ENCODE peak calls at places on chromosomes 3 and 15, in five cellular contexts. V is adrenal gland, C is esophagus squamous epithelium, Q is body of pancreas, S is spleen. T is an unnamed sample.
A peak's percentile ranks its signal among the peaks of the same experiment; 100 is the strongest.

GRCh38 chr3:197298858-197299854 is 744 bp upstream of the DLG1 start:
- DNase-seq in V (peak; percentile 48), C (no peak), Q (peak; percentile 59), S (peak; percentile 85), T (peak; percentile 75)

GRCh38 chr3:130601662-130602061 is 84.7 kb downstream of the COL6A6 start:
- DNase-seq in V (no peak), C (no peak), Q (no peak), S (no peak), T (no peak)

GRCh38 chr3:80000022-80000421 is 232.2 kb upstream of the ROBO1 start:
- DNase-seq in V (no peak), C (no peak), Q (no peak), S (no peak), T (no peak)

GRCh38 chr3:25291524-25291923 is 136.5 kb upstream of the RARB start:
- DNase-seq in V (no peak), C (no peak), Q (no peak), S (no peak), T (no peak)

GRCh38 chr15:64503197-64503596 is 42.8 kb downstream of the ZNF609 start:
- DNase-seq in V (no peak), C (no peak), Q (peak; percentile 13), S (no peak), T (no peak)

GRCh38 chr15:45230246-45230965 is 21.6 kb upstream of the SLC28A2 start:
- DNase-seq in V (no peak), C (no peak), Q (no peak), S (no peak), T (no peak)

GRCh38 chr15:60374209-60374608 is 23.6 kb downstream of the ANXA2 start:
- DNase-seq in V (no peak), C (no peak), Q (no peak), S (no peak), T (no peak)

GRCh38 chr3:72797773-72798543 is 50.3 kb downstream of the SHQ1 start:
- DNase-seq in V (peak; percentile 28), C (no peak), Q (no peak), S (no peak), T (peak; percentile 45)

GRCh38 chr15:78130466-78131294 is 565 bp downstream of the CIB2 start:
- DNase-seq in V (peak; percentile 40), C (no peak), Q (no peak), S (no peak), T (no peak)

GRCh38 chr3:4939276-4939675 is 40.0 kb upstream of the BHLHE40 start:
- DNase-seq in V (no peak), C (no peak), Q (no peak), S (no peak), T (no peak)

GRCh38 chr3:120637836-120638559 is 41.9 kb downstream of the NDUFB4 start:
- DNase-seq in V (no peak), C (no peak), Q (no peak), S (no peak), T (no peak)

GRCh38 chr15:98760112-98760826 is 111.9 kb downstream of the IGF1R start:
- DNase-seq in V (no peak), C (no peak), Q (no peak), S (no peak), T (peak; percentile 72)

GRCh38 chr15:44813231-44813630 is 76.9 kb downstream of the TRIM69 start:
- DNase-seq in V (no peak), C (no peak), Q (peak; percentile 55), S (no peak), T (peak; percentile 44)

GRCh38 chr3:71348001-71348632 is 235.4 kb downstream of the FOXP1 start:
- DNase-seq in V (no peak), C (no peak), Q (no peak), S (no peak), T (no peak)

GRCh38 chr15:39594056-39594763 is 13.3 kb downstream of the THBS1 start:
- DNase-seq in V (no peak), C (no peak), Q (no peak), S (no peak), T (no peak)

GRCh38 chr3:112948346-112948838 is 26.5 kb downstream of the CD200R1 start:
- DNase-seq in V (no peak), C (no peak), Q (no peak), S (no peak), T (no peak)

GRCh38 chr15:68412218-68412617 is 19.7 kb downstream of the ITGA11 start:
- DNase-seq in V (peak; percentile 7), C (no peak), Q (no peak), S (peak; percentile 42), T (no peak)

GRCh38 chr3:124886168-124887051 is 755 bp downstream of the ITGB5 start:
- DNase-seq in V (peak; percentile 59), C (no peak), Q (peak; percentile 68), S (peak; percentile 81), T (peak; percentile 71)

GRCh38 chr3:45173776-45174175 is 27.6 kb upstream of the CDCP1 start:
- DNase-seq in V (no peak), C (no peak), Q (no peak), S (no peak), T (no peak)

GRCh38 chr3:53518495-53518981 is 24.1 kb downstream of the CACNA1D start:
- DNase-seq in V (no peak), C (no peak), Q (peak; percentile 22), S (no peak), T (no peak)

GRCh38 chr15:71328453-71328852 is 213.2 kb downstream of the THSD4 start:
- DNase-seq in V (no peak), C (no peak), Q (no peak), S (no peak), T (no peak)

GRCh38 chr3:52022323-52023100 is 26.8 kb upstream of the RPL29 start:
- DNase-seq in V (no peak), C (no peak), Q (no peak), S (no peak), T (no peak)

GRCh38 chr15:73809728-73810501 is 56.8 kb upstream of the INSYN1 start:
- DNase-seq in V (peak; percentile 26), C (no peak), Q (peak; percentile 43), S (peak; percentile 66), T (no peak)

GRCh38 chr3:73835945-73836344 is 211.2 kb upstream of the PDZRN3 start:
- DNase-seq in V (no peak), C (no peak), Q (no peak), S (no peak), T (no peak)

GRCh38 chr15:27179789-27180188 is 208.8 kb downstream of the GABRG3 start:
- DNase-seq in V (no peak), C (no peak), Q (no peak), S (no peak), T (no peak)

GRCh38 chr3:196757876-196758739 is 18.5 kb downstream of the PAK2 start:
- DNase-seq in V (no peak), C (no peak), Q (no peak), S (no peak), T (no peak)

GRCh38 chr3:30508319-30508718 is 98.1 kb upstream of the TGFBR2 start:
- DNase-seq in V (no peak), C (no peak), Q (no peak), S (no peak), T (no peak)

GRCh38 chr3:130707914-130708601 is 38.6 kb downstream of the PIK3R4 start:
- DNase-seq in V (no peak), C (no peak), Q (no peak), S (no peak), T (no peak)

GRCh38 chr3:89957461-89957860 is 850.0 kb downstream of the EPHA3 start:
- DNase-seq in V (no peak), C (no peak), Q (no peak), S (no peak), T (no peak)

GRCh38 chr15:68972201-68973065 is 42.1 kb upstream of the NOX5 start:
- DNase-seq in V (no peak), C (no peak), Q (no peak), S (no peak), T (no peak)

GRCh38 chr15:92600902-92601301 is 54.7 kb downstream of the FAM174B start:
- DNase-seq in V (no peak), C (no peak), Q (peak; percentile 10), S (no peak), T (no peak)

GRCh38 chr3:61936344-61936937 is 375.1 kb downstream of the PTPRG start:
- DNase-seq in V (no peak), C (no peak), Q (no peak), S (no peak), T (no peak)

GRCh38 chr3:69248394-69248793 is 126.0 kb upstream of the LMOD3 start:
- DNase-seq in V (no peak), C (no peak), Q (peak; percentile 39), S (no peak), T (no peak)

DNA sequence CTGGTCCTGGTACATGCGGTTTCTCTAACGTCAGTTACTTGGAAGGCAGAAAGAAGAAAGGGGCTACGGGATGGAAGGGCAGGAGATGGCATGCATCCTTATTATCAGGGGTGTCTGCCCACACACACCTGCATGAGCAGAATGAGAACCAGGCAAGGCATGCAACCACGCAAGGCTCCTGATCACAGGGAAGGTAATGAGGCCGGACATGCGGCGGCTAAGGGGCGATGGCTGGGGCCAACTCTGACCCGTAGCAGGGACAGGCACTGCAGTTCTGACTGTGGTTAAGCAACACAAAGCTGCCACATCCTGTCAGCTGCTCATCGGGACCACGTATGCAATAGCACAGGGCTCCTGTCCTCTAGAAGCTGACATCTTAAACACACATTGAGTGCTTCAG is 73.1 kb downstream of the OXNAD1 start:
- DNase-seq in V (no peak), C (no peak), Q (peak; percentile 27), S (peak; percentile 90), T (peak; percentile 30)
- TF ChIP-seq POLR2A in V (no peak), C (no peak), Q (no peak), S (no peak), T (no peak)

GRCh38 chr3:158106773-158107461 is 697 bp upstream of the SHOX2 start:
- DNase-seq in V (no peak), C (no peak), Q (no peak), S (peak; percentile 57), T (no peak)
- H3K4me3 ChIP-seq in V (no peak overlapping the region), C (no peak overlapping the region), Q (no peak overlapping the region), S (no peak overlapping the region), T (peak overlapping the region; percentile 54)

GRCh38 chr3:170908235-170909116 is at the start of gene EIF5A2:
- DNase-seq in V (peak; percentile 93), C (peak; percentile 62), Q (peak; percentile 97), S (peak; percentile 95), T (peak; percentile 90)
- TF ChIP-seq POLR2A in V (peak; percentile 42), C (no peak), Q (peak; percentile 66), S (no peak), T (no peak)

GRCh38 chr3:14540821-14541385 is 761 bp upstream of the GRIP2 start:
- DNase-seq in V (no peak), C (no peak), Q (no peak), S (peak; percentile 64), T (no peak)

GRCh38 chr3:14539384-14540208 is 546 bp downstream of the GRIP2 start:
- DNase-seq in V (no peak), C (no peak), Q (no peak), S (peak; percentile 67), T (no peak)

GRCh38 chr3:14541646-14542045 is 1.5 kb upstream of the GRIP2 start:
- DNase-seq in V (no peak), C (no peak), Q (no peak), S (no peak), T (no peak)

GRCh38 chr3:14538451-14539088 is 1.6 kb downstream of the GRIP2 start:
- DNase-seq in V (no peak), C (no peak), Q (no peak), S (peak; percentile 59), T (no peak)

DNA sequence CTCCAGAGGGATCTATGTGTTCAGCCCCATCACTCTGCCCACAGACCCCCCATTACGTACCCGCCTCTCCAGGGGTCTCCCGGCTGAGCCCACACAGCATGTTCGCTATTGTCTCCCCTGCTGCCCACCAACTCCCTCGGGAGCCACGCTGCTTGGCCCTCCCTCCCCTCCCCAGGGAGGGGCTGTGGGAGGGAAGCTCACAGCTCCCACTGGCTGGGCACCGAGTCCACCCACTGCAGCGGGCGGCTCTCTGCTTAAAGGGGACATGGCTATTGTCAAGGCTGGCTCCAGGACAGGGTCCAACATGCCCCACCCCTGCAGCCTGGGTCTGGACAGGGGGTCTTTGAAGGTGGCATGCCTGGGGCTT is at the start of gene GRIP2:
- DNase-seq in V (no peak), C (no peak), Q (no peak), S (peak; percentile 51), T (no peak)
- H3K4me3 ChIP-seq in V (no peak within 1 kb of the TSS), C (no peak within 1 kb of the TSS), Q (no peak within 1 kb of the TSS), S (no peak within 1 kb of the TSS), T (no peak within 1 kb of the TSS)

T was measured in stomach.